ENCODE peak calls at places on chromosomes 11 and 22, in four cellular contexts. One of them, this sample, is unnamed.

GRCh38 chr11:78338138-78338537 is 79.5 kb downstream of the GAB2 start:
- DNase-seq in IMR-90: no peak
- DNase-seq in K562: no peak
- DNase-seq in GM12878: no peak
- DNase-seq in this sample: no peak

GRCh38 chr22:43923631-43924548 is at the start of gene PNPLA3:
- DNase-seq in IMR-90: peak; percentile 81
- DNase-seq in K562: peak; percentile 95
- DNase-seq in GM12878: no peak
- DNase-seq in this sample: peak; percentile 71

GRCh38 chr11:122981388-122982264 is at the start of gene BSX:
- DNase-seq in IMR-90: peak; percentile 17
- DNase-seq in K562: peak; percentile 81
- DNase-seq in GM12878: no peak
- DNase-seq in this sample: no peak

GRCh38 chr11:2277933-2278523 is 7.6 kb upstream of the ASCL2 start:
- DNase-seq in IMR-90: no peak
- DNase-seq in K562: no peak
- DNase-seq in GM12878: no peak
- DNase-seq in this sample: no peak

GRCh38 chr11:44096360-44097188 is 1.1 kb downstream of the EXT2 start:
- DNase-seq in IMR-90: peak; percentile 21
- DNase-seq in K562: no peak
- DNase-seq in GM12878: no peak
- DNase-seq in this sample: peak; percentile 4

GRCh38 chr22:50250555-50251471 is at the start of gene HDAC10:
- DNase-seq in IMR-90: peak; percentile 74
- DNase-seq in K562: peak; percentile 79
- DNase-seq in GM12878: peak; percentile 40
- DNase-seq in this sample: peak; percentile 43

GRCh38 chr11:125141686-125142535 is 22.6 kb upstream of the PKNOX2 start:
- DNase-seq in IMR-90: peak; percentile 29
- DNase-seq in K562: peak; percentile 87
- DNase-seq in GM12878: no peak
- DNase-seq in this sample: no peak

GRCh38 chr11:86787651-86788050 is 12.7 kb upstream of the PRSS23 start:
- DNase-seq in IMR-90: no peak
- DNase-seq in K562: no peak
- DNase-seq in GM12878: no peak
- DNase-seq in this sample: no peak

GRCh38 chr22:46381142-46381541 is 45.6 kb downstream of the TRMU start:
- DNase-seq in IMR-90: peak; percentile 10
- DNase-seq in K562: no peak
- DNase-seq in GM12878: no peak
- DNase-seq in this sample: peak; percentile 61

GRCh38 chr22:17483670-17484372 is 79.5 kb upstream of the SLC25A18 start:
- DNase-seq in IMR-90: no peak
- DNase-seq in K562: no peak
- DNase-seq in GM12878: no peak
- DNase-seq in this sample: no peak

GRCh38 chr22:23259916-23260644 is 79.8 kb downstream of the BCR start:
- DNase-seq in IMR-90: no peak
- DNase-seq in K562: peak; percentile 69
- DNase-seq in GM12878: no peak
- DNase-seq in this sample: no peak

GRCh38 chr11:66226111-66226510 is 42.3 kb upstream of the RAB1B start:
- DNase-seq in IMR-90: no peak
- DNase-seq in K562: no peak
- DNase-seq in GM12878: no peak
- DNase-seq in this sample: no peak

GRCh38 chr11:113828186-113828585 is 47.2 kb downstream of the USP28 start:
- DNase-seq in IMR-90: no peak
- DNase-seq in K562: no peak
- DNase-seq in GM12878: no peak
- DNase-seq in this sample: no peak

GRCh38 chr22:36772451-36772850 is 3.5 kb downstream of the IFT27 start:
- DNase-seq in IMR-90: no peak
- DNase-seq in K562: no peak
- DNase-seq in GM12878: no peak
- DNase-seq in this sample: no peak

GRCh38 chr11:29629281-29629680 is 387.5 kb downstream of the KCNA4 start:
- DNase-seq in IMR-90: no peak
- DNase-seq in K562: no peak
- DNase-seq in GM12878: no peak
- DNase-seq in this sample: no peak

GRCh38 chr11:71447791-71448256 is 369 bp downstream of the DHCR7 start:
- DNase-seq in IMR-90: no peak
- DNase-seq in K562: peak; percentile 84
- DNase-seq in GM12878: no peak
- DNase-seq in this sample: peak; percentile 33

GRCh38 chr11:79050784-79051183 is 390.0 kb downstream of the TENM4 start:
- DNase-seq in IMR-90: peak; percentile 89
- DNase-seq in K562: no peak
- DNase-seq in GM12878: no peak
- DNase-seq in this sample: no peak

GRCh38 chr11:36311926-36312592 is 16.0 kb downstream of the PRR5L start:
- DNase-seq in IMR-90: peak; percentile 5
- DNase-seq in K562: no peak
- DNase-seq in GM12878: no peak
- DNase-seq in this sample: no peak

GRCh38 chr11:69654660-69655478 is 13.9 kb downstream of the CCND1 start:
- DNase-seq in IMR-90: peak; percentile 52
- DNase-seq in K562: no peak
- DNase-seq in GM12878: no peak
- DNase-seq in this sample: peak; percentile 88

GRCh38 chr22:37912171-37912570 is 6.1 kb downstream of the MICALL1 start:
- DNase-seq in IMR-90: no peak
- DNase-seq in K562: no peak
- DNase-seq in GM12878: no peak
- DNase-seq in this sample: no peak

GRCh38 chr11:100776212-100776896 is 89.3 kb downstream of the ARHGAP42 start:
- DNase-seq in IMR-90: peak; percentile 4
- DNase-seq in K562: no peak
- DNase-seq in GM12878: no peak
- DNase-seq in this sample: peak; percentile 69

GRCh38 chr11:62336949-62337681 is at the start of gene ASRGL1:
- DNase-seq in IMR-90: peak; percentile 15
- DNase-seq in K562: peak; percentile 94
- DNase-seq in GM12878: peak; percentile 21
- DNase-seq in this sample: peak; percentile 82

GRCh38 chr11:2667940-2668339 is 31.9 kb downstream of the KCNQ1OT1 start:
- DNase-seq in IMR-90: no peak
- DNase-seq in K562: no peak
- DNase-seq in GM12878: no peak
- DNase-seq in this sample: no peak

GRCh38 chr11:94647926-94648325 is 80.8 kb downstream of the PIWIL4 start:
- DNase-seq in IMR-90: peak; percentile 20
- DNase-seq in K562: no peak
- DNase-seq in GM12878: no peak
- DNase-seq in this sample: no peak

GRCh38 chr22:28411125-28411524 is 268.5 kb downstream of the TTC28 start:
- DNase-seq in IMR-90: no peak
- DNase-seq in K562: no peak
- DNase-seq in GM12878: no peak
- DNase-seq in this sample: no peak

GRCh38 chr11:82775736-82776346 is 42.2 kb upstream of the FAM181B start:
- DNase-seq in IMR-90: peak; percentile 47
- DNase-seq in K562: peak; percentile 44
- DNase-seq in GM12878: no peak
- DNase-seq in this sample: peak; percentile 42

GRCh38 chr11:131425285-131425684 is 54.9 kb downstream of the NTM start:
- DNase-seq in IMR-90: no peak
- DNase-seq in K562: no peak
- DNase-seq in GM12878: no peak
- DNase-seq in this sample: no peak

GRCh38 chr11:131430466-131431176 is 60.2 kb downstream of the NTM start:
- DNase-seq in IMR-90: no peak
- DNase-seq in K562: no peak
- DNase-seq in GM12878: no peak
- DNase-seq in this sample: no peak

GRCh38 chr11:131423715-131424114 is 53.3 kb downstream of the NTM start:
- DNase-seq in IMR-90: peak; percentile 7
- DNase-seq in K562: no peak
- DNase-seq in GM12878: no peak
- DNase-seq in this sample: peak; percentile 4

DNA sequence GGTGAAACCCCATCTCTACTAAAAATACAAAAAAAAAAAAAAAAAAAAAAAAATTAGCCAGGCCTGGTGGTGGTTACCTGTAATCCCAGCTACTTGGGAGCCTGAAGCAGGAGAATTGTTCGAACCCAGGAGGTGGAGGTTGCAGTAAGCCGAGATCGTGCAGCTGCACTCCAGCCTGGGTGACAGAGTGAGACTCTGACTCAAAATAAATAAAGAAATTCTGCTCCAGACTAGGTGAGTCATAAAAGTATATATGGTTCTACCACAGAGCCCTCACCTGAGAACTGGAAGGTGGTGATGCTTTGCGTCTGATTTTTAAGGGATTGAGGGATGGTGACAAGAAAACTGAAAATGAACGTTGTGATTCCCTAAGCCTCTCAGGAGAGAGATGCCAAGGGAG is 58.4 kb downstream of the NTM start:
- DNase-seq in IMR-90: no peak
- DNase-seq in K562: no peak
- DNase-seq in GM12878: no peak
- DNase-seq in this sample: no peak
- H3K4me1 ChIP-seq in IMR-90: no peaks in the 10 kb centered on the region
- H3K4me1 ChIP-seq in K562: no peaks in the 10 kb centered on the region
- H3K4me1 ChIP-seq in GM12878: no peaks in the 10 kb centered on the region
- H3K4me1 ChIP-seq in this sample: no peaks in the 10 kb centered on the region

GRCh38 chr11:99554232-99554903 is 533.6 kb downstream of the CNTN5 start:
- DNase-seq in IMR-90: no peak
- DNase-seq in K562: no peak
- DNase-seq in GM12878: no peak
- DNase-seq in this sample: no peak
- TF ChIP-seq BHLHE40 in IMR-90: no peak
- TF ChIP-seq BHLHE40 in K562: no peak
- TF ChIP-seq BHLHE40 in GM12878: no peak
- TF ChIP-seq BHLHE40 in this sample: no peak

GRCh38 chr11:119373059-119373875 is 8.2 kb downstream of the USP2 start:
- DNase-seq in IMR-90: no peak
- DNase-seq in K562: no peak
- DNase-seq in GM12878: no peak
- DNase-seq in this sample: no peak

GRCh38 chr11:119376197-119376847 is 5.2 kb downstream of the USP2 start:
- DNase-seq in IMR-90: peak; percentile 37
- DNase-seq in K562: no peak
- DNase-seq in GM12878: no peak
- DNase-seq in this sample: no peak

GRCh38 chr11:119375629-119376196 is 5.8 kb downstream of the USP2 start:
- DNase-seq in IMR-90: peak; percentile 86
- DNase-seq in K562: peak; percentile 56
- DNase-seq in GM12878: no peak
- DNase-seq in this sample: no peak

GRCh38 chr11:119373917-119374631 is 7.4 kb downstream of the USP2 start:
- DNase-seq in IMR-90: peak; percentile 75
- DNase-seq in K562: peak; percentile 63
- DNase-seq in GM12878: no peak
- DNase-seq in this sample: peak; percentile 72

GRCh38 chr11:119374632-119375394 is 6.7 kb downstream of the USP2 start:
- DNase-seq in IMR-90: no peak
- DNase-seq in K562: peak; percentile 57
- DNase-seq in GM12878: no peak
- DNase-seq in this sample: no peak
- TF ChIP-seq RCOR1 in IMR-90: no peak
- TF ChIP-seq RCOR1 in K562: peak; percentile 65
- TF ChIP-seq RCOR1 in GM12878: no peak
- TF ChIP-seq RCOR1 in this sample: no peak

DNA sequence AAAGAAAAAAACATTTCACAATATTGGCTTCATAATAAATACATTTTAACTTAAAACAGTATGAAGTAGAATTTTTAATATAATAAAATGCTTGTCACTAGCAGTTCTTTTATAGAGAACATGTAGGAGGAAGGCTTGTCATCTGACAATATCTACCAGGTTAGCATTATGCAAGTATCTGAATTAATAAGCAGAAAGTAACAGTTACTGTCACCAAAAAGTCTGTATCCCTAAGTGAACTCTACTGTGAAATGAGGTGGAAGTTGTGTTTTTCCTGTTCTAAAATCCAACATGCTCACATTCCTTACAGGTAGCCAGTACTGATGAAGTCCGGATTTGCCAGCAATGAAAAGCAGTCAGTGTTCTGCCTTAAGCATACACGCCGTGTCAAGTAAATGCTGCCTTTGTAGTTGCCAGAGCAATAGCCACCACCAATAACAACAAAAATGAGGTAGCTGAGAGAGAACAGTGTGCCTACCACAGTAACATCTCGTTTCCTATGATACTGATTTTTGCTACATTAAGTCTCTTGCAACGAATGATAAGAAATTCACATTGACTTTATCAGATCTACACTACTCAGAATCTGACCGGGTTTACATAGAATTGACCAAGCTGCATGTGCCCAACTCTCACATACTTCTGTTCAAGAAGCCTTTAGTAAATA is 95.5 kb downstream of the SIK3 start:
- DNase-seq in IMR-90: no peak
- DNase-seq in K562: no peak
- DNase-seq in GM12878: no peak
- DNase-seq in this sample: no peak
- H3K4me1 ChIP-seq in IMR-90: no peaks in the 10 kb centered on the region
- H3K4me1 ChIP-seq in K562: no peaks in the 10 kb centered on the region
- H3K4me1 ChIP-seq in GM12878: peaks cover 13% of the 10 kb centered on the region
- H3K4me1 ChIP-seq in this sample: no peaks in the 10 kb centered on the region

DNA sequence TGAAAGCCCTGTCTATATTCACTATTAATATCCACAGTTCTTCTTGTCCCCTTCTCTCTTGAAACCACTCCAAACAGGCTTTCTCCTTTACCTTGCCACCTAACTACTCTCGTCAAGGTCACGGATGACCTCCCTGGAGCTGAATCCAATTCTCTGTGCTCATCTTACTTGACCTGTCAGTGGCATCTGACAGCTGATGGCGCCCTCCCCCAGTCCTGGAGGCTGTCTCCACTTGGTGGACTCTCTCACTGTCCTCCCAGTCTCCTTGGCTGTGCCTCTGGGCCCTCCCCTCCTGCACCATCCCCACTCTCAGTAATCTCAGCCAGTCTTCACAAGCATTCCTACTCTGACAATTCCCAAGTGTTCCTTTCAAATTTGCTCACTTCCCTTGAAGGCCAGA is 8.7 kb downstream of the TNKS1BP1 start:
- DNase-seq in IMR-90: no peak
- DNase-seq in K562: no peak
- DNase-seq in GM12878: no peak
- DNase-seq in this sample: no peak
- TF ChIP-seq BHLHE40 in IMR-90: no peak
- TF ChIP-seq BHLHE40 in K562: no peak
- TF ChIP-seq BHLHE40 in GM12878: no peak
- TF ChIP-seq BHLHE40 in this sample: no peak

GRCh38 chr11:13760115-13760514 is 91.6 kb downstream of the FAR1 start:
- DNase-seq in IMR-90: peak; percentile 6
- DNase-seq in K562: no peak
- DNase-seq in GM12878: no peak
- DNase-seq in this sample: no peak
- TF ChIP-seq RCOR1 in IMR-90: no peak
- TF ChIP-seq RCOR1 in K562: no peak
- TF ChIP-seq RCOR1 in GM12878: no peak
- TF ChIP-seq RCOR1 in this sample: no peak

GRCh38 chr11:8807544-8808225 is 103.3 kb upstream of the AKIP1 start:
- DNase-seq in IMR-90: peak; percentile 93
- DNase-seq in K562: no peak
- DNase-seq in GM12878: no peak
- DNase-seq in this sample: no peak
- H3K4me1 ChIP-seq in IMR-90: peaks cover 37% of the 10 kb centered on the region
- H3K4me1 ChIP-seq in K562: peaks cover 5% of the 10 kb centered on the region
- H3K4me1 ChIP-seq in GM12878: no peaks in the 10 kb centered on the region
- H3K4me1 ChIP-seq in this sample: peaks cover 14% of the 10 kb centered on the region

GRCh38 chr22:24578355-24579241 is 14.3 kb downstream of the LRRC75B start:
- DNase-seq in IMR-90: peak; percentile 20
- DNase-seq in K562: no peak
- DNase-seq in GM12878: no peak
- DNase-seq in this sample: no peak
- TF ChIP-seq BHLHE40 in IMR-90: no peak
- TF ChIP-seq BHLHE40 in K562: no peak
- TF ChIP-seq BHLHE40 in GM12878: no peak
- TF ChIP-seq BHLHE40 in this sample: no peak

This sample was measured in A549.